ENCODE peak calls at places on chromosomes 6 and 20, in ten cellular contexts. Z, C, M, A, G, X, S, U, N and R are unnamed samples.
A peak's percentile ranks its signal among the peaks of the same experiment; 100 is the strongest.

GRCh38 chr6:39007575-39007974 is 41.0 kb upstream of the GLP1R start:
- DNase-seq in N (no peak), C (no peak), S (no peak), G (no peak), M (no peak), Z (no peak), A (no peak), X (no peak), U (no peak), R (no peak)

GRCh38 chr6:41937881-41938574 is 3.6 kb downstream of the CCND3 start:
- DNase-seq in S (peak; percentile 37), A (no peak), G (no peak), X (peak; percentile 30), N (peak; percentile 38), Z (no peak), U (no peak), M (no peak), C (no peak), R (no peak)

GRCh38 chr6:31715022-31715683 is at the start of gene LY6G6D:
- DNase-seq in N (no peak), A (no peak), U (no peak), C (no peak), M (no peak), Z (no peak), G (no peak), S (no peak), X (no peak), R (no peak)

GRCh38 chr6:39432311-39433025 is 110.0 kb upstream of the KCNK16 start:
- DNase-seq in U (no peak), A (no peak), Z (no peak), S (no peak), M (no peak), C (peak; percentile 19), X (no peak), N (no peak), G (no peak), R (no peak)

GRCh38 chr6:80094017-80094416 is 12.5 kb upstream of the BCKDHB start:
- DNase-seq in S (no peak), U (no peak), G (peak; percentile 6), Z (peak; percentile 35), X (peak; percentile 38), A (peak; percentile 23), N (no peak), C (peak; percentile 11), M (no peak), R (no peak)

GRCh38 chr6:121584591-121585369 is 149.3 kb downstream of the GJA1 start:
- DNase-seq in C (peak; percentile 78), Z (no peak), U (no peak), A (no peak), S (no peak), M (no peak), X (no peak), N (no peak), G (no peak), R (no peak)

GRCh38 chr6:130420911-130421310 is 55.1 kb downstream of the TMEM200A start:
- DNase-seq in C (peak; percentile 51), X (no peak), S (no peak), G (no peak), Z (no peak), N (no peak), A (no peak), U (no peak), M (no peak), R (no peak)

GRCh38 chr6:45148711-45149341 is 179.3 kb upstream of the RUNX2 start:
- DNase-seq in Z (no peak), X (no peak), A (no peak), M (peak; percentile 1), N (no peak), U (no peak), S (no peak), G (no peak), C (peak; percentile 68), R (no peak)

GRCh38 chr6:83153958-83154357 is 39.1 kb downstream of the PGM3 start:
- DNase-seq in G (no peak), U (no peak), S (no peak), Z (no peak), A (no peak), N (no peak), C (peak; percentile 6), X (no peak), M (no peak), R (no peak)

GRCh38 chr20:62364911-62365736 is 2.0 kb downstream of the LAMA5 start:
- DNase-seq in S (no peak), N (peak; percentile 91), Z (no peak), U (no peak), C (no peak), G (no peak), M (no peak), A (no peak), X (no peak), R (peak; percentile 22)

GRCh38 chr6:41159415-41160082 is 3.4 kb downstream of the TREM2 start:
- DNase-seq in Z (no peak), X (no peak), A (no peak), G (no peak), N (no peak), U (no peak), M (peak; percentile 7), S (no peak), C (no peak), R (no peak)

GRCh38 chr6:15400572-15401004 is 154.7 kb downstream of the JARID2 start:
- DNase-seq in C (no peak), N (peak; percentile 69), A (peak; percentile 61), X (peak; percentile 51), U (no peak), Z (peak; percentile 53), M (no peak), G (no peak), S (no peak), R (peak; percentile 59)

GRCh38 chr20:18094191-18094590 is 36.5 kb upstream of the OVOL2 start:
- DNase-seq in A (no peak), Z (no peak), C (no peak), G (no peak), N (no peak), M (no peak), S (no peak), X (no peak), U (no peak), R (no peak)

GRCh38 chr20:39825950-39826349 is 863.1 kb downstream of the MAFB start:
- DNase-seq in C (peak; percentile 80), U (no peak), X (peak; percentile 51), M (no peak), S (no peak), Z (no peak), N (no peak), G (no peak), A (no peak), R (no peak)
- H3K9me3 ChIP-seq in C (no peaks in the 10 kb centered on the region), U (no peaks in the 10 kb centered on the region), X (no peaks in the 10 kb centered on the region), M (no peaks in the 10 kb centered on the region), S (no peaks in the 10 kb centered on the region), Z (no peaks in the 10 kb centered on the region), N (no peaks in the 10 kb centered on the region), G (peaks cover 4% of the 10 kb centered on the region), A (no peaks in the 10 kb centered on the region), R (no peaks in the 10 kb centered on the region)

GRCh38 chr20:31274441-31274840 is 17.0 kb downstream of the DEFB115 start:
- DNase-seq in S (no peak), M (no peak), N (no peak), C (no peak), Z (no peak), A (no peak), U (no peak), X (no peak), G (no peak), R (no peak)
- H3K9me3 ChIP-seq in S (peaks cover 10% of the 10 kb centered on the region), M (peaks cover 48% of the 10 kb centered on the region), N (no peaks in the 10 kb centered on the region), C (no peaks in the 10 kb centered on the region), Z (no peaks in the 10 kb centered on the region), A (peaks cover 32% of the 10 kb centered on the region), U (peaks cover 73% of the 10 kb centered on the region), X (peaks cover 1% of the 10 kb centered on the region), G (no peaks in the 10 kb centered on the region), R (no peaks in the 10 kb centered on the region)

GRCh38 chr6:4873928-4874327 is 97.7 kb downstream of the CDYL start:
- DNase-seq in Z (no peak), X (no peak), M (no peak), S (no peak), N (no peak), A (no peak), C (no peak), U (no peak), G (no peak), R (no peak)

GRCh38 chr6:4870821-4871494 is 94.8 kb downstream of the CDYL start:
- DNase-seq in X (peak; percentile 61), A (no peak), N (no peak), U (no peak), Z (no peak), C (no peak), G (no peak), M (no peak), S (no peak), R (no peak)

GRCh38 chr6:4871825-4872224 is 95.6 kb downstream of the CDYL start:
- DNase-seq in N (no peak), A (no peak), X (no peak), Z (no peak), M (no peak), C (no peak), U (no peak), G (no peak), S (no peak), R (no peak)

DNA sequence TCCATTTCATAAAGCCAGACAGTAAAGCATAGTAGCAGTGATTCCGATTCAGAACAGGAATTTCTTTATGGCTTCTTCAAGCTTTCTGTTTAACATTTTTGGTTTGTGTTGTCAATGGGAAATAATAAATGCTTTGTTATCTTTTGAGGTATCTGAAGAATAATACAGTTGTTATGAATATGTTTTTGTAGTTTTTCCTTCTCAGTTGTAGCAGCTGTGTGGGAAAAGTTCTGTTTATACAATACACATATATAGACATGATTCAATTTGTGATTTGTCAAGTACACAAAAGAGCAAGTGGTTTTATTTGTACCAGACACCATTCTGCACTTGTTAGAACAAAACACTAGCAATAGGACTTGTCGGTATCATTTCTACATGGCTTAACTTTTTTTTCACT is 96.6 kb downstream of the CDYL start:
- DNase-seq in C (peak; percentile 52), M (no peak), U (no peak), A (no peak), G (no peak), N (no peak), S (no peak), X (peak; percentile 84), Z (no peak), R (no peak)
- H3K9me3 ChIP-seq in C (no peaks in the 10 kb centered on the region), M (no peaks in the 10 kb centered on the region), U (peaks cover 4% of the 10 kb centered on the region), A (no peaks in the 10 kb centered on the region), G (no peaks in the 10 kb centered on the region), N (no peaks in the 10 kb centered on the region), S (no peaks in the 10 kb centered on the region), X (no peaks in the 10 kb centered on the region), Z (no peaks in the 10 kb centered on the region), R (no peaks in the 10 kb centered on the region)

DNA sequence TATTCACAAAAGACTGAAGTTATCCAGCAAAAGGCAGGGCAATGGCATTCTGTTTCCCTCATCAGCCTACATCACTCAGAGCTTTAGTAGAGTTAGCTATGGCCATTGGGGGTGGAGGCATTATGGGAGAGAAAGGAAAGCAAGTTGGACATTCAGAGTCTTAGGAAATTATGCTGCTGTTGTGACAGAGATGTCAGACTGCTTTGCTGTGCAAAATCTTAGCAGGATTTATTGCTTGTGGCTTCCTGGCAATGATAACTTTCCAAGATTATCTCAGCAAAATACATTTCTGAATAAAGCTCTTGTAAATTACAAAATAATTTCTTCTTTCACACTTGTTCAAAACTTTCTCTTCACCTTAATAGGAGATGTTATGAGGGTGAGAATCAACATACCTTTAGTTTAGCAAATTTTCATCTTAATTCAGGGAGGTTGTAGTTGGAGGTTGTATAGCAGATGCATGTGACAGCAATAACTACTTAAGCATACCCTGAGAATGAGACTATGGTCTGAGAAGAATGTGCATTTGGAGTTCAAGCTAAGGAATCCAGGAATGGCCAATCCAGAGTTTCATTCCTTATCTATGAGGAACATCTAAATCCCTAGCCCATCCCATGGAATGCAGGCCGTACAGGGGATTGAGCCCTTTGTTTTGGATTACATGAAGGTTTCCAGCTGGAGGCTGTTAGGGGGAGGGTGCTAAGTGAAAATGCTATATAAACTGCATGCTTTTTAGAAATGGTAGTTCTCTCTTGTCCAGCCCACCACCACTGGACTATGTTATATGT is 179.8 kb downstream of the HAO1 start:
- DNase-seq in M (no peak), S (no peak), X (no peak), Z (no peak), C (peak; percentile 83), N (no peak), U (no peak), G (no peak), A (peak; percentile 5), R (no peak)
- H3K9me3 ChIP-seq in M (no peaks in the 10 kb centered on the region), S (no peaks in the 10 kb centered on the region), X (no peaks in the 10 kb centered on the region), Z (no peaks in the 10 kb centered on the region), C (no peaks in the 10 kb centered on the region), N (no peaks in the 10 kb centered on the region), U (no peaks in the 10 kb centered on the region), G (no peaks in the 10 kb centered on the region), A (no peaks in the 10 kb centered on the region), R (no peaks in the 10 kb centered on the region)